ENCODE peak calls at places on chromosome 1, in six cellular contexts. R is breast epithelium; I is mesendoderm; C is CD4-positive, alpha-beta T cell; X is CD8-positive, alpha-beta T cell; F is body of pancreas. M is an unnamed sample.

GRCh38 chr1:163872067-163872466 is 550.3 kb downstream of the NUF2 start:
- DNase-seq in R (no peak), I (no peak), C (no peak), X (no peak), F (no peak), M (no peak)

GRCh38 chr1:209657140-209657879 is 5.1 kb upstream of the LAMB3 start:
- DNase-seq in R (peak), I (no peak), C (no peak), X (no peak), F (no peak), M (no peak)

GRCh38 chr1:194295690-194296089 is 1109.3 kb upstream of the B3GALT2 start:
- DNase-seq in R (no peak), I (peak), C (no peak), X (peak), F (no peak), M (peak)

GRCh38 chr1:109158433-109158832 is 44.5 kb downstream of the ELAPOR1 start:
- DNase-seq in R (no peak), I (no peak), C (no peak), X (no peak), F (no peak), M (no peak)

GRCh38 chr1:221149676-221150075 is 270.4 kb downstream of the HLX start:
- DNase-seq in R (no peak), I (no peak), C (no peak), X (no peak), F (no peak), M (no peak)

GRCh38 chr1:6588893-6589481 is 9.2 kb downstream of the ZBTB48 start:
- DNase-seq in R (no peak), I (no peak), C (no peak), X (no peak), F (no peak), M (no peak)

GRCh38 chr1:63845346-63845745 is 71.5 kb downstream of the ROR1 start:
- DNase-seq in R (no peak), I (no peak), C (no peak), X (no peak), F (no peak), M (no peak)

GRCh38 chr1:167718926-167719691 is 2.7 kb upstream of the MPZL1 start:
- DNase-seq in R (no peak), I (peak), C (no peak), X (no peak), F (no peak), M (no peak)

GRCh38 chr1:54955359-54955758 is 25.1 kb upstream of the TMEM61 start:
- DNase-seq in R (no peak), I (no peak), C (no peak), X (no peak), F (no peak), M (no peak)

GRCh38 chr1:116950497-116951174 is 40.9 kb downstream of the PTGFRN start:
- DNase-seq in R (no peak), I (peak), C (no peak), X (no peak), F (no peak), M (no peak)

GRCh38 chr1:185440877-185441276 is 123.8 kb upstream of the IVNS1ABP start:
- DNase-seq in R (no peak), I (no peak), C (no peak), X (no peak), F (no peak), M (no peak)

GRCh38 chr1:201025571-201026002 is 2.1 kb upstream of the KIF21B start:
- DNase-seq in R (no peak), I (peak), C (no peak), X (no peak), F (no peak), M (no peak)

GRCh38 chr1:1091344-1092148 is 17.4 kb upstream of the RNF223 start:
- DNase-seq in R (no peak), I (no peak), C (no peak), X (no peak), F (no peak), M (no peak)

GRCh38 chr1:182384387-182384960 is 7.1 kb downstream of the GLUL start:
- DNase-seq in R (no peak), I (no peak), C (no peak), X (no peak), F (no peak), M (no peak)

GRCh38 chr1:11730429-11730861 is 5.5 kb upstream of the AGTRAP start:
- DNase-seq in R (no peak), I (no peak), C (peak), X (peak), F (no peak), M (peak)

GRCh38 chr1:152112101-152112884 is 3.0 kb downstream of the TCHH start:
- DNase-seq in R (no peak), I (peak), C (no peak), X (no peak), F (peak), M (no peak)